ENCODE peak calls at places on chromosomes 13 and 19, in four cellular contexts. One of them, this sample, is unnamed.

GRCh38 chr19:38250821-38251563 is 5.2 kb downstream of the PPP1R14A start:
- DNase-seq in K562: no peak
- DNase-seq in HL-60: no peak
- DNase-seq in GM12878: no peak
- DNase-seq in this sample: no peak

GRCh38 chr19:49546825-49547565 is 19.2 kb downstream of the RCN3 start:
- DNase-seq in GM12878: peak; percentile 42
- DNase-seq in K562: peak; percentile 76
- DNase-seq in HL-60: no peak
- DNase-seq in this sample: no peak

GRCh38 chr19:784541-784940 is 12.7 kb upstream of the PTBP1 start:
- DNase-seq in HL-60: no peak
- DNase-seq in GM12878: no peak
- DNase-seq in K562: no peak
- DNase-seq in this sample: no peak

GRCh38 chr13:79392882-79393563 is 13.0 kb downstream of the RBM26 start:
- DNase-seq in HL-60: no peak
- DNase-seq in GM12878: no peak
- DNase-seq in K562: peak; percentile 24
- DNase-seq in this sample: no peak

GRCh38 chr13:107864543-107865460 is 350.5 kb downstream of the LIG4 start:
- DNase-seq in GM12878: no peak
- DNase-seq in HL-60: no peak
- DNase-seq in K562: peak; percentile 84
- DNase-seq in this sample: no peak

GRCh38 chr13:19818223-19818842 is 35.6 kb upstream of the PSPC1 start:
- DNase-seq in HL-60: no peak
- DNase-seq in GM12878: no peak
- DNase-seq in K562: peak; percentile 28
- DNase-seq in this sample: no peak

GRCh38 chr19:19366691-19367396 is 38.6 kb upstream of the GATAD2A start:
- DNase-seq in GM12878: no peak
- DNase-seq in K562: peak; percentile 80
- DNase-seq in HL-60: peak; percentile 81
- DNase-seq in this sample: no peak

GRCh38 chr19:1364070-1364719 is 19.5 kb upstream of the NDUFS7 start:
- DNase-seq in HL-60: no peak
- DNase-seq in K562: no peak
- DNase-seq in GM12878: no peak
- DNase-seq in this sample: no peak

GRCh38 chr13:109783815-109784589 is 2.4 kb downstream of the IRS2 start:
- DNase-seq in K562: no peak
- DNase-seq in HL-60: no peak
- DNase-seq in GM12878: no peak
- DNase-seq in this sample: no peak

GRCh38 chr13:107441279-107441678 is 774.1 kb downstream of the LIG4 start:
- DNase-seq in HL-60: no peak
- DNase-seq in K562: no peak
- DNase-seq in GM12878: no peak
- DNase-seq in this sample: no peak

GRCh38 chr13:74301200-74302063 is 167.2 kb upstream of the KLF12 start:
- DNase-seq in K562: no peak
- DNase-seq in HL-60: no peak
- DNase-seq in GM12878: no peak
- DNase-seq in this sample: no peak

GRCh38 chr13:38630780-38631179 is 56.1 kb upstream of the FREM2 start:
- DNase-seq in GM12878: no peak
- DNase-seq in HL-60: no peak
- DNase-seq in K562: no peak
- DNase-seq in this sample: no peak

GRCh38 chr19:16896913-16897571 is 8.2 kb downstream of the F2RL3 start:
- DNase-seq in K562: peak; percentile 99
- DNase-seq in GM12878: peak; percentile 60
- DNase-seq in HL-60: peak; percentile 33
- DNase-seq in this sample: peak; percentile 94

GRCh38 chr13:55570371-55570770 is 1570.3 kb upstream of the PRR20A start:
- DNase-seq in HL-60: no peak
- DNase-seq in GM12878: no peak
- DNase-seq in K562: no peak
- DNase-seq in this sample: no peak

GRCh38 chr13:44368062-44368591 is 5.5 kb upstream of the SERP2 start:
- DNase-seq in K562: peak; percentile 38
- DNase-seq in HL-60: no peak
- DNase-seq in GM12878: no peak
- DNase-seq in this sample: no peak

GRCh38 chr19:50711805-50712204 is 7.8 kb downstream of the SHANK1 start:
- DNase-seq in K562: no peak
- DNase-seq in HL-60: no peak
- DNase-seq in GM12878: no peak
- DNase-seq in this sample: no peak

DNA sequence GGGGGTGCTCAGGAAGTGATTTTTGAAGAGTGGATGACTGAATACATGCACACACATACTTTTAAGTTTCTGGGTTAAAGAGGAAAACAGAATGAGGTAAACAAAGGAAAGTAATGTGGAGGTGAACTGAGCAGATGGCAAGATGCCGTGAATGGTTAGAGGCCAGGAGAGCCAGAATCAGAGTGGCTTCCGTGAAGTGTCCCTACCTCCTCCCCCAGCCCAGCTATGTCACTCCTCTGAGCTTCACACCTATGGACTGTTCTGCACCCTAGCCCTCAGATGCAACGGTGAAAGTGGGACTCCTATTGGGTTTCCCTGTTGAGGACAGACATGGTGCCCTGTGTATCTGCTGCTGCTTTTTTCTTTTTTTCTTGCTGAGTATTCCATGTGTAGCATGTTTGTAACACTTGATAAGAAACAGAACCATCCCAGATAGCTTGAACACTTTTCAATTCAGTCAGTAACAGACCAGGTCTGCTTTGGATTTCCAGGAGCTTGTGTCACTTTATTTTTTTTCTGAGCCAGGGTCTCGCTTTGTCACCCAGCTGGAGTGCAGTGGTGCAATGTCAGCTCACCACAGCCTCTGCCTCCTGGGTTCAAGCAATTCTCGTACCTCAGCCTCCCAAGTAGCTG is 43.9 kb downstream of the BBC3 start:
- DNase-seq in GM12878: no peak
- DNase-seq in K562: no peak
- DNase-seq in HL-60: no peak
- DNase-seq in this sample: no peak
- TF ChIP-seq SPI1 in GM12878: no peak
- TF ChIP-seq SPI1 in K562: no peak
- TF ChIP-seq SPI1 in HL-60: no peak
- TF ChIP-seq SPI1 in this sample: no peak

DNA sequence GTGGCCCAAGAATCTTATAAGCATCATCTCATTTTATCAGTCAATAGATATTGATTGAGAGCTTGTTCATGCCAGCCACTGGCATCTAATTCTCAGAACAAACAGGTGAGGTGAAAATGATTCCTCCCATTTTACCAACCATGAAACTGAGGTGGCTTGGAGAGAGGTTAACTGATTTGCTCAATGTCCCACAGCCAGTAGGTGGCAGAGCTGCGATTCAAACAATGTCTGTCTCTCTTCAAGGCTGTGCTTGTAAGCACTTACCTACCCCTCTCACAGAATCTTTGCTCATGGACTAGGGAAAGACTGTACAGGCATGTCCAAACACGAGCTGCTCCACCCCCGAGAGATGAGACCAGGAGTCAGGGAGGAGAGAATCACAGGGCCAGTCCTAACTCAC is 21.5 kb upstream of the GSX1 start:
- DNase-seq in HL-60: no peak
- DNase-seq in GM12878: no peak
- DNase-seq in K562: peak; percentile 11
- DNase-seq in this sample: no peak
- TF ChIP-seq SPI1 in HL-60: no peak
- TF ChIP-seq SPI1 in GM12878: no peak
- TF ChIP-seq SPI1 in K562: no peak
- TF ChIP-seq SPI1 in this sample: no peak

GRCh38 chr19:44753932-44754742 is 5.6 kb downstream of the BCL3 start:
- DNase-seq in GM12878: no peak
- DNase-seq in HL-60: peak; percentile 85
- DNase-seq in K562: peak; percentile 94
- DNase-seq in this sample: peak; percentile 63
- TF ChIP-seq SPI1 in GM12878: peak; percentile 18
- TF ChIP-seq SPI1 in HL-60: peak; percentile 64
- TF ChIP-seq SPI1 in K562: peak; percentile 60
- TF ChIP-seq SPI1 in this sample: no peak

DNA sequence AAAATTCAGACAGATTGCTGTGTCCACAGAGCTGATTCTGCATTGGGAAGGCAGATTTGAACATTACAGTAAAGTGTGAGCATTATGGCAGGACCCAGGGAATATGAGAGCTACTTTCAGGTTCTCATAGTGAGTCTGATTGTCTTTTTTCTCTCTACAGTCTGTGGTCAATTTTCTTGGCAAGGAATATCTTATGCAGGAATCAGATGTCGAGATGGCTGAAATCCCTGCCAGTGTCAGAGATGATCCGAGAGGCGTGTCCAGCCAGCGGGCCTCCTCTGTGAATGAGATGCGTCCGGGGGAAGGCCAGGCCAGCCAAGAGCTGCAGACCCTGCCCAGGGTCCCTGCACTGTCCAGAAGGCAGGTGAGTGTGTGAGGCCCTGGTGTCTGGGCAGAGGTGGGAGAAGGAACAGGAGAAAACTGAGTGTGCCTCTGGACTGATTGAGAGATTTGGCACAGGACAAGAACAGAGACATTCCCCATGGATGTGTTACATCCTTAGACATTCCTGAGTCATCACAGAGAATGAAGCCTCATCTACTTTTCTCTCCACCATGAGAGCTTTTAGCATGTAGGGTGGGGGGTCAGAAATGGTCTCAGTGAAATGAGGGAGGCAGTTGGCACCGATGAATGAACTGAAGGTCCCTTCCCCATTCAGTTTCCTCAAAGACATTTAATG is 27.3 kb upstream of the EDDM13 start:
- DNase-seq in GM12878: no peak
- DNase-seq in K562: no peak
- DNase-seq in HL-60: no peak
- DNase-seq in this sample: no peak
- TF ChIP-seq SPI1 in GM12878: no peak
- TF ChIP-seq SPI1 in K562: no peak
- TF ChIP-seq SPI1 in HL-60: no peak
- TF ChIP-seq SPI1 in this sample: no peak

DNA sequence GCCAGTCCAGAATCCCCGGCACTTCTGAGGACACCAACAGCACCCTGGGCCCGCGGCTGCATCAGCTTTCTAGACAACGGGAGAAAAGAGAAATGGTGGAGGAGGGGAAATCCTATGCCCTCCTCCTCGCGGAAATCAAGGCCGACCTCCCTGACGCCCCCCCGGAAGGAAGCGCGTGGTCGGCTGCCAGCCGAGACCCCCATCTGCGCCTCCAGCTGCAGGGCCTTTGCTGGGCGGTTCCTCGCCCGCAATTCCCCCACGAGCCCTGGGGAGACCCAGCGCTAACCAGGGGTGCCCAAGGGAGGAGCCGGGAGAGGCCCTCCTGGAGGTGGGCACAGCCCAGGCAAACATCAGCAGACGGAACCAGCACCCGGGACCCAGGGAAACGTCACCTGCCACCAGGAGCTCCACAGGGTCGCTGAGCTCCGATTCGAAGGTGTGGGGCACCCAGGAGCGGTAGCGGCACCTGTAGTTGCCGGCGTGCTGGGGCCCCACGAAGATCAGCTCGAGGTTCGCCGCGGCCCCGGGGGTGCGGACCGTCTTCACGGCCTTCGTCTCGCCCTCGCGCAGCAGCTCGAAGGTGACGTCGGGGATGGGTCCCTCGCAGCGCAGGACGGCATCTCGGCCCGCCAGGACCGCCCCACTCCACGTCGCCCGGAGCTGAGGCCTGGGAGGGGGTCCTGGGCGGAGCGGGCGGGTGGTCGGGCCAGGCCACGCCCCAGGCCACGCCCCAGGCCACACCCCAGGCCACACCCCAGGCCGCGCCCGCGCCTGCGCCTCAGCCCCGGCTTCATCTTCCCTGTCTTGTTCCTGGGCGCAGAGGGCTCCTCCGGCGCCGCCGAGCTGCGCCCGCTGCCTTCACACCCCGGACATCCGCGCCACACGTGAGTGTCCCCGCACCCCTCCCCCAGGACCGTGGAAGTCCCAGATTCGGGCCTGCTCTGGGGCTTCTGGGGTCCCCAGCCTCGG is 6.0 kb downstream of the A1BG start:
- DNase-seq in HL-60: peak; percentile 72
- DNase-seq in GM12878: no peak
- DNase-seq in K562: peak; percentile 93
- DNase-seq in this sample: peak; percentile 66
- TF ChIP-seq SPI1 in HL-60: no peak
- TF ChIP-seq SPI1 in GM12878: no peak
- TF ChIP-seq SPI1 in K562: no peak
- TF ChIP-seq SPI1 in this sample: no peak

DNA sequence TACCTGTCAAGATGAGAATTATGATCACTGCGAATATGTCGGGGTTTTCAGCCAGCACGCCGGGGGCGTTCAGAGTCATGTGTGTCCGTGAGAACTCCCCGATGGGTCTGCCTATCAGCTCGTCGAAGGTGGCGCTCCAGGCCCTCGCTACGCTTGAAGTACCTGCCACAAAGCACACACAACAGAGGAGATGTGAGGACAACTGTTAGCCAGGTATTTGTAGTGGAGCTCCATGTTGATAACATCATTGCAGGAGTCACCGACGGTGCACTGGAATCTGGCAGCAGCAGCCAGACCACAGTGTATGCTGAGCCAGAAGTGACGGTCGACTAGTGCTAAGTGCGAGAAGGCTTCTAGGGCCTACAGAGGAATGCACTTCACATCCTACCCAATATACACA is 62.7 kb downstream of the SLC7A1 start:
- DNase-seq in GM12878: no peak
- DNase-seq in K562: no peak
- DNase-seq in HL-60: no peak
- DNase-seq in this sample: no peak
- TF ChIP-seq SPI1 in GM12878: no peak
- TF ChIP-seq SPI1 in K562: no peak
- TF ChIP-seq SPI1 in HL-60: no peak
- TF ChIP-seq SPI1 in this sample: no peak

DNA sequence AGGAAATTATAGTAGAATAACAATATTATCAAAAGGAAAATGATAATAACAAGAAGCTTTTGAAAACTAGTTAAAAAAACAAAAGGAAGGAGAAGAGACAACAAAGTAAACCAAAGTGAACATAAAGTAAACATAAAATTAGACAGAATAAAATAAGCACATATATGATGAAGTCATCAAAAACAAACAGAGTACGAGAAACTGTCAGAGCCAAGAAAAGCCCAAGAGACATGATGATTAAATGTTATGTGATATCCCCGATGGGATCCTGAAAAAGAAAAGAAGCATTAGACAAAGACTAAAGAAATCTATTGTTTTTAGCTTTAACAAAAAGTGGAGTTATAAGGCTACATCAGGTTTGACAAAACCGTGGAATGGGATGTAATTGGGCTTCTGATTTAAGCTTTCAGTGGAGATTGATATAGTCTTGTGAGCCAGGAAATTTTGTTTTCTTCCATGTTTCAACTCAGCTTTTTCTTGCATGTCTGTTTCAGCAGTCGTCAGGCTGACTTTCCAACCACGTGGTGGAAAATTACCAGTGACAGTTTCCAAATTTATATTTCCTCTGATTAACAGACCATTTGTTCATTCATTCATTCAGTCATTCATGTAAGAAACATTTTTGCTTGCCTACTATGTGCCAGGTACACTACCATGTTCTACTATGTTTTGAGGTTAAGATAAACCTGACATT is 64.9 kb downstream of the KL start:
- DNase-seq in HL-60: no peak
- DNase-seq in GM12878: no peak
- DNase-seq in K562: no peak
- DNase-seq in this sample: no peak
- TF ChIP-seq SPI1 in HL-60: no peak
- TF ChIP-seq SPI1 in GM12878: no peak
- TF ChIP-seq SPI1 in K562: no peak
- TF ChIP-seq SPI1 in this sample: no peak